ENCODE peak calls at places on chromosomes 5 and 9, in nine cellular contexts. X, A, N, D, P, Z, F, U and Y are unnamed samples.

GRCh38 chr5:55338092-55338613 is 30.4 kb downstream of the MTREX start:
- DNase-seq in Z (no peak), A (peak), X (no peak), U (no peak), P (no peak), N (no peak), F (no peak), D (no peak), Y (no peak)

GRCh38 chr5:126594676-126595485 is at the start of gene ALDH7A1:
- DNase-seq in X (no peak), Z (peak), D (peak), A (no peak), P (peak), N (peak), U (peak), F (peak), Y (peak)

GRCh38 chr9:90124961-90125360 is 517.7 kb downstream of the DIRAS2 start:
- DNase-seq in P (no peak), X (no peak), D (no peak), N (peak), F (no peak), A (no peak), U (no peak), Z (no peak), Y (no peak)

GRCh38 chr5:107817951-107818350 is 147.2 kb upstream of the EFNA5 start:
- DNase-seq in D (no peak), N (no peak), F (no peak), X (no peak), P (no peak), Z (no peak), A (no peak), U (no peak), Y (no peak)

GRCh38 chr5:179763215-179763945 is 30.4 kb upstream of the LTC4S start:
- DNase-seq in U (peak), X (peak), Z (peak), A (peak), N (peak), F (no peak), D (peak), P (peak), Y (peak)

GRCh38 chr5:69086206-69086605 is 7.6 kb upstream of the SLC30A5 start:
- DNase-seq in D (no peak), P (no peak), F (no peak), Z (no peak), A (no peak), U (no peak), N (no peak), X (no peak), Y (no peak)

GRCh38 chr9:15735083-15735974 is 182.5 kb downstream of the CCDC171 start:
- DNase-seq in A (peak), N (peak), D (no peak), P (peak), Z (no peak), U (no peak), F (no peak), X (no peak), Y (peak)

GRCh38 chr5:16937023-16937379 is 913 bp upstream of the MYO10 start:
- DNase-seq in D (no peak), X (no peak), A (no peak), P (peak), N (no peak), Z (no peak), U (no peak), F (peak), Y (no peak)

GRCh38 chr5:178426326-178427130 is 163.7 kb downstream of the COL23A1 start:
- DNase-seq in U (no peak), X (no peak), A (no peak), Z (no peak), D (no peak), N (no peak), F (peak), P (no peak), Y (no peak)

GRCh38 chr9:122144836-122145235 is 14.7 kb downstream of the NDUFA8 start:
- DNase-seq in A (no peak), U (no peak), X (no peak), D (no peak), N (no peak), P (no peak), F (no peak), Z (no peak), Y (no peak)

GRCh38 chr5:23007226-23007625 is 154.1 kb upstream of the CDH12 start:
- DNase-seq in Z (no peak), U (no peak), F (no peak), P (no peak), A (no peak), D (no peak), N (no peak), X (no peak), Y (peak)

GRCh38 chr9:108991479-108991878 is 21.8 kb downstream of the CTNNAL1 start:
- DNase-seq in P (no peak), D (no peak), A (peak), U (no peak), X (no peak), N (no peak), Z (no peak), F (no peak), Y (peak)

GRCh38 chr9:97735070-97735600 is 38.0 kb upstream of the XPA start:
- DNase-seq in U (no peak), A (no peak), X (no peak), P (peak), D (no peak), F (no peak), Z (no peak), N (no peak), Y (no peak)

GRCh38 chr9:98142925-98143481 is 24.0 kb upstream of the TRIM14 start:
- DNase-seq in D (no peak), N (no peak), P (no peak), A (no peak), Z (no peak), X (no peak), U (no peak), F (no peak), Y (no peak)

GRCh38 chr9:84514421-84514820 is 155.1 kb upstream of the NTRK2 start:
- DNase-seq in P (no peak), A (no peak), Z (no peak), F (no peak), D (no peak), N (no peak), X (no peak), U (no peak), Y (no peak)

GRCh38 chr5:180421672-180422071 is 68.5 kb upstream of the GFPT2 start:
- DNase-seq in Z (no peak), N (no peak), A (no peak), P (no peak), F (no peak), X (no peak), D (no peak), U (no peak), Y (no peak)

GRCh38 chr5:37575541-37576489 is 196.7 kb downstream of the WDR70 start:
- DNase-seq in N (no peak), D (no peak), X (no peak), Z (no peak), P (no peak), A (no peak), U (no peak), F (no peak), Y (no peak)

GRCh38 chr9:81776390-81776789 is 87.0 kb upstream of the TLE1 start:
- DNase-seq in Z (no peak), X (no peak), P (no peak), A (no peak), U (no peak), N (no peak), F (no peak), D (no peak), Y (no peak)

GRCh38 chr5:124061663-124062062 is 549.7 kb downstream of the CSNK1G3 start:
- DNase-seq in U (no peak), P (peak), N (peak), A (peak), X (no peak), F (no peak), D (no peak), Z (no peak), Y (peak)

GRCh38 chr9:137198051-137198747 is 2.3 kb downstream of the TPRN start:
- DNase-seq in P (peak), U (no peak), D (no peak), Z (no peak), X (no peak), A (no peak), N (no peak), F (no peak), Y (no peak)

GRCh38 chr5:1432296-1432695 is 12.9 kb downstream of the SLC6A3 start:
- DNase-seq in X (no peak), Z (no peak), N (no peak), U (no peak), F (peak), P (no peak), D (no peak), A (no peak), Y (no peak)

GRCh38 chr9:121839726-121840500 is 188.5 kb downstream of the DAB2IP start:
- DNase-seq in X (no peak), U (no peak), Z (no peak), N (no peak), F (no peak), A (no peak), P (no peak), D (peak), Y (no peak)

GRCh38 chr9:99457981-99458380 is 235.9 kb downstream of the SEC61B start:
- DNase-seq in F (no peak), X (no peak), D (no peak), Z (no peak), U (no peak), N (no peak), A (no peak), P (no peak), Y (no peak)

DNA sequence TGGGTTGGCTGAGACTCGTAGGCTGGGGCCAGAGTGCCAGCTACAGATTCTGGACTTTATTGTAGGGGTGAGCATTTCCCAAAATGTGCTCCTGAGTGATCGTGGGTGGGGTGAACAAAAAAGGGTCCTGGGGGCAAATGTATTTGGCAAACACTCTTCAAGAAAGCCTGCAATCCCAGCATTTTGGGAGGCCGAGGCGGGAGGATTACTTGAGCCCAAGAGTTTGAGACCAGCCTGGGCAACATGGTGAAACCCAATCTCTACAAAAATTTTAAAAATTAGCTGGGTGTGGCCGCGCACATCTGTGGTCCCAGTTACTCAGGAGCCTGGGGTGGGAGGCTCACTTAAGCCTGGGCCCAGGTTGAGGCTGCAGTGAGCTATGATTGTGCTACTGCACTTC is 55.5 kb upstream of the CDKN2AIPNL start:
- DNase-seq in U (no peak), P (no peak), N (no peak), X (no peak), F (peak), A (no peak), Z (no peak), D (no peak), Y (no peak)
- H3K4me3 ChIP-seq in U (peak), P (no peak), N (peak), X (no peak), F (no peak), A (no peak), Z (no peak), D (no peak), Y (no peak)

GRCh38 chr9:19410195-19410503 is 1.3 kb downstream of the ACER2 start:
- DNase-seq in D (no peak), X (no peak), U (no peak), Z (no peak), F (no peak), A (no peak), N (no peak), P (no peak), Y (no peak)
- H3K4me3 ChIP-seq in D (peak), X (no peak), U (peak), Z (no peak), F (peak), A (peak), N (peak), P (peak), Y (no peak)

GRCh38 chr5:74432240-74432639 is 208.3 kb downstream of the ENC1 start:
- DNase-seq in X (no peak), P (peak), N (no peak), U (no peak), F (no peak), A (no peak), D (no peak), Z (no peak), Y (no peak)
- H3K4me3 ChIP-seq in X (no peak), P (no peak), N (no peak), U (no peak), F (no peak), A (no peak), D (no peak), Z (no peak), Y (no peak)

GRCh38 chr5:50553560-50553984 is 112.5 kb upstream of the EMB start:
- DNase-seq in U (no peak), F (no peak), A (no peak), D (no peak), P (peak), N (no peak), X (no peak), Z (peak), Y (peak)
- H3K4me3 ChIP-seq in U (peak), F (no peak), A (peak), D (no peak), P (no peak), N (peak), X (no peak), Z (no peak), Y (no peak)

DNA sequence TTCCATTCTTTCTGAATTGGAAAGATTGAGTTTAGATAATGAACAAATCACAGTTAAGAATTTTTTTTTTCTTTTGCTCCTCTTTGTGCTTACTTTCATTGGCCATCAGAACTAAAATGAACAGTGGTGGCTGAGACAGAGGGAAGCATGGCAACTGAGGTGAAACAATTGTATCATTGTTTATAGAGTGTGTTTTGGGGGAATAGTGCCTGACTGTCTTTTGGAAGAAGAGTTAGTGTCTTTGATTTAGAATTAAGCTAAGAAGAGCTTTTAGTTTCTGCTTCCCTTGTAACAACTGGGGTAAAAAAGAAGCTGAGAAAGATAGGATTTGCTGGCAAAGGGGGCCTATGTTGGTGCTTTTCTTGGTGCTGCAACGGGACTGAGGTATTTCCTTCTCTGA is 24.0 kb downstream of the HSD17B4 start:
- DNase-seq in U (no peak), X (no peak), P (no peak), Z (no peak), F (no peak), A (no peak), D (no peak), N (no peak), Y (no peak)
- H3K4me3 ChIP-seq in U (no peak), X (no peak), P (no peak), Z (no peak), F (no peak), A (no peak), D (no peak), N (no peak), Y (no peak)

GRCh38 chr9:112860466-112860865 is 30.2 kb downstream of the SLC46A2 start:
- DNase-seq in N (no peak), P (peak), D (no peak), U (no peak), X (no peak), F (no peak), Z (no peak), A (no peak), Y (no peak)

GRCh38 chr9:112861155-112861554 is 29.5 kb downstream of the SLC46A2 start:
- DNase-seq in X (no peak), U (no peak), Z (no peak), P (no peak), D (no peak), F (no peak), A (no peak), N (no peak), Y (no peak)

GRCh38 chr9:112856843-112857242 is 33.8 kb downstream of the SLC46A2 start:
- DNase-seq in D (no peak), N (no peak), F (no peak), A (no peak), X (no peak), U (no peak), Z (no peak), P (no peak), Y (no peak)

GRCh38 chr9:112858005-112858404 is 32.7 kb downstream of the SLC46A2 start:
- DNase-seq in F (no peak), Z (no peak), P (no peak), A (no peak), X (no peak), D (no peak), N (no peak), U (no peak), Y (no peak)

DNA sequence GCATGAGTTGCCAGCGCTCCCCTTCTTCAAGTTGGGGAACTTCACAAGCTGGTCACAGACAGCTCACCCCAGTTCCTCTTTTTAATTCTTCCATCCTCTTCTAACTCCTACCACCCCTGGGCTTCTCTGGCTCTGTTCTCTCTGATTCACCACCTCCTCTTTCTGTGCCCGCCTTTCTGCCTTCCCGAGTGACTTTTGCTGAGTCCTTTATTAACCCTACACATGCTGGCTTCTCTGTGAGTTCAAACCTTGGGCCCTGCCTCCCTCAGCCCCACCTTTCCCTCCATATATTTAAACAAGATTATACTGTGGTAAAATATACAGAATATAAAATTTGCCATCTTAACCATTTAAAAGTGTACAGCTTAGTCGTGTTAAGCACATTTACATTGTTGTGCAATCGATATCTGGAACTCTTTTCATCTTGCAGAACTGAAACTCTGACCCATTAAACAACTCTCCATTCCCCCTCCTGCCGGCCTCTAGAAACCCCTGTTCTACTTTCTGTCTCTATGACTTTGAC is 32.0 kb downstream of the SLC46A2 start:
- DNase-seq in Z (no peak), X (peak), F (no peak), U (no peak), P (peak), D (peak), N (peak), A (peak), Y (peak)
- H3K4me3 ChIP-seq in Z (no peak), X (no peak), F (no peak), U (no peak), P (no peak), D (no peak), N (peak), A (no peak), Y (no peak)